ENCODE peak calls at places on chromosome 11, in ten cellular contexts. P is heart left ventricle, B is breast epithelium, Y is BJ, L is astrocyte of the cerebellum, G is colonic mucosa, A is tibial artery, H is foreskin fibroblast, C is H7, I is MM.1S. K is an unnamed sample.

GRCh38 chr11:41446566-41446965 is 12.9 kb downstream of the LRRC4C start:
- DNase-seq in P (no peak), B (no peak), Y (no peak), L (no peak), G (no peak), A (no peak), H (no peak), C (no peak), I (no peak), K (no peak)

GRCh38 chr11:118106789-118107335 is 20.1 kb upstream of the SMIM35 start:
- DNase-seq in P (no peak), B (no peak), Y (no peak), L (no peak), G (no peak), A (no peak), H (peak), C (no peak), I (no peak), K (no peak)

GRCh38 chr11:43504316-43504950 is 145.7 kb downstream of the TTC17 start:
- DNase-seq in P (no peak), B (no peak), Y (no peak), L (no peak), G (no peak), A (no peak), H (no peak), C (peak), I (peak), K (no peak)

GRCh38 chr11:80103149-80103859 is 662.5 kb upstream of the TENM4 start:
- DNase-seq in P (no peak), B (no peak), Y (peak), L (peak), G (no peak), A (no peak), H (peak), C (no peak), I (no peak), K (no peak)

GRCh38 chr11:2750601-2751522 is 51.1 kb upstream of the KCNQ1OT1 start:
- DNase-seq in P (peak), B (no peak), Y (no peak), L (no peak), G (no peak), A (peak), H (no peak), C (no peak), I (no peak), K (no peak)

GRCh38 chr11:1773131-1773510 is 9.4 kb upstream of the CTSD start:
- DNase-seq in P (no peak), B (no peak), Y (no peak), L (no peak), G (no peak), A (peak), H (no peak), C (no peak), I (no peak), K (no peak)

GRCh38 chr11:100777736-100778135 is 90.6 kb downstream of the ARHGAP42 start:
- DNase-seq in P (no peak), B (no peak), Y (no peak), L (no peak), G (peak), A (no peak), H (no peak), C (no peak), I (no peak), K (no peak)

GRCh38 chr11:124086447-124086846 is 28.8 kb upstream of the VWA5A start:
- DNase-seq in P (no peak), B (no peak), Y (no peak), L (peak), G (no peak), A (no peak), H (no peak), C (peak), I (no peak), K (no peak)

GRCh38 chr11:60906132-60906972 is at the start of gene PRPF19:
- DNase-seq in P (peak), B (peak), Y (peak), L (peak), G (peak), A (peak), H (peak), C (peak), I (peak), K (peak)

GRCh38 chr11:128171496-128171895 is 415.9 kb downstream of the ETS1 start:
- DNase-seq in P (no peak), B (no peak), Y (no peak), L (peak), G (no peak), A (no peak), H (no peak), C (no peak), I (no peak), K (no peak)

GRCh38 chr11:29171350-29171950 is 845.4 kb downstream of the KCNA4 start:
- DNase-seq in P (no peak), B (no peak), Y (no peak), L (no peak), G (no peak), A (no peak), H (no peak), C (no peak), I (no peak), K (no peak)

GRCh38 chr11:76201672-76202412 is 4.5 kb downstream of the WNT11 start:
- DNase-seq in P (no peak), B (no peak), Y (no peak), L (no peak), G (no peak), A (no peak), H (no peak), C (no peak), I (no peak), K (no peak)

GRCh38 chr11:23353611-23354010 is 493.3 kb upstream of the CCDC179 start:
- DNase-seq in P (no peak), B (no peak), Y (no peak), L (no peak), G (no peak), A (no peak), H (no peak), C (no peak), I (no peak), K (no peak)

GRCh38 chr11:32056445-32056844 is 34.4 kb upstream of the RCN1 start:
- DNase-seq in P (no peak), B (no peak), Y (no peak), L (peak), G (no peak), A (no peak), H (peak), C (no peak), I (no peak), K (no peak)

GRCh38 chr11:86693501-86693900 is 21.1 kb upstream of the ME3 start:
- DNase-seq in P (no peak), B (no peak), Y (no peak), L (no peak), G (no peak), A (no peak), H (no peak), C (no peak), I (no peak), K (no peak)

GRCh38 chr11:5007561-5007960 is 12.9 kb downstream of the OR51L1 start:
- DNase-seq in P (no peak), B (no peak), Y (no peak), L (no peak), G (no peak), A (no peak), H (no peak), C (no peak), I (no peak), K (no peak)

GRCh38 chr11:26254378-26254777 is 77.6 kb upstream of the ANO3 start:
- DNase-seq in P (no peak), B (no peak), Y (no peak), L (no peak), G (no peak), A (no peak), H (no peak), C (no peak), I (no peak), K (no peak)

GRCh38 chr11:9704037-9704436 is 40.2 kb downstream of the SWAP70 start:
- DNase-seq in P (no peak), B (no peak), Y (no peak), L (no peak), G (no peak), A (no peak), H (no peak), C (no peak), I (no peak), K (peak)

GRCh38 chr11:11155962-11156815 is 196.9 kb downstream of the CSNK2A3 start:
- DNase-seq in P (no peak), B (no peak), Y (no peak), L (no peak), G (no peak), A (no peak), H (no peak), C (peak), I (no peak), K (no peak)

GRCh38 chr11:12402691-12403120 is 25.3 kb downstream of the PARVA start:
- DNase-seq in P (no peak), B (no peak), Y (no peak), L (no peak), G (no peak), A (no peak), H (no peak), C (no peak), I (no peak), K (no peak)

GRCh38 chr11:20604295-20604803 is 4.9 kb downstream of the SLC6A5 start:
- DNase-seq in P (no peak), B (no peak), Y (no peak), L (no peak), G (no peak), A (no peak), H (no peak), C (no peak), I (no peak), K (no peak)

GRCh38 chr11:123483058-123483457 is 53.0 kb downstream of the GRAMD1B start:
- DNase-seq in P (no peak), B (no peak), Y (no peak), L (no peak), G (no peak), A (no peak), H (no peak), C (no peak), I (no peak), K (no peak)

GRCh38 chr11:106202935-106203620 is 125.6 kb downstream of the AASDHPPT start:
- DNase-seq in P (no peak), B (no peak), Y (no peak), L (no peak), G (no peak), A (no peak), H (no peak), C (no peak), I (no peak), K (no peak)

GRCh38 chr11:2931771-2932738 is 2.8 kb upstream of the PHLDA2 start:
- DNase-seq in P (peak), B (no peak), Y (no peak), L (no peak), G (peak), A (peak), H (no peak), C (peak), I (no peak), K (no peak)

GRCh38 chr11:45665206-45665932 is at the start of gene CHST1:
- DNase-seq in P (peak), B (no peak), Y (no peak), L (no peak), G (peak), A (peak), H (peak), C (peak), I (peak), K (no peak)

GRCh38 chr11:12695878-12696277 is 21.7 kb downstream of the TEAD1 start:
- DNase-seq in P (no peak), B (no peak), Y (no peak), L (no peak), G (no peak), A (no peak), H (no peak), C (no peak), I (no peak), K (no peak)

GRCh38 chr11:19511413-19512183 is 201.0 kb upstream of the NAV2 start:
- DNase-seq in P (peak), B (no peak), Y (no peak), L (peak), G (peak), A (peak), H (no peak), C (no peak), I (no peak), K (no peak)

GRCh38 chr11:34548278-34548677 is 34.7 kb upstream of the ELF5 start:
- DNase-seq in P (no peak), B (no peak), Y (no peak), L (no peak), G (no peak), A (no peak), H (no peak), C (no peak), I (no peak), K (no peak)

GRCh38 chr11:34546511-34547206 is 33.1 kb upstream of the ELF5 start:
- DNase-seq in P (no peak), B (peak), Y (no peak), L (no peak), G (no peak), A (no peak), H (no peak), C (no peak), I (peak), K (no peak)

GRCh38 chr11:34558211-34558610 is 44.6 kb upstream of the ELF5 start:
- DNase-seq in P (no peak), B (no peak), Y (no peak), L (peak), G (no peak), A (no peak), H (no peak), C (no peak), I (no peak), K (no peak)

GRCh38 chr11:34549271-34549670 is 35.7 kb upstream of the ELF5 start:
- DNase-seq in P (no peak), B (no peak), Y (no peak), L (no peak), G (no peak), A (no peak), H (no peak), C (no peak), I (no peak), K (no peak)

DNA sequence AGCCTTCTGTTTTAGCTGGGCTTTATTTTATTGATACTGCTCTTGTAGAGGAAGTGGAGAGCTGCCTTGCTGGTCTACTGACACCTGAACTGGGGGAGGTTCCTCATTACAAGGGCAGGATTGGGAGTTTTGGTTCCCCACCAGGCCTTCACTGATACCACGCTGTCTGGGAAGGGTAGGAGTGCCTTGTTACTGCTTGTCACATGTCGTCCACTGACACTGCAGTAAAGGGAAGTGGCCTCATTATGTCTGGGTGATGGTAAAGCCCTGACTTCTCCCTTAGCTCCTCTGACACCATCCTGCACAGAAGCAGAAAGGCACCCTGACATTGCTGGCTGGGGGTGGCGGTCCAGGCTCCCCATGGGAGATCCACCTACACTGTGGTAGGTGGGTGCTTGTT is 38.7 kb upstream of the ELF5 start:
- DNase-seq in P (no peak), B (no peak), Y (no peak), L (no peak), G (no peak), A (no peak), H (no peak), C (no peak), I (no peak), K (no peak)
- H3K4me3 ChIP-seq in P (no peak), B (no peak), Y (no peak), L (no peak), G (no peak), A (no peak), H (no peak), C (no peak), I (no peak), K (no peak)

DNA sequence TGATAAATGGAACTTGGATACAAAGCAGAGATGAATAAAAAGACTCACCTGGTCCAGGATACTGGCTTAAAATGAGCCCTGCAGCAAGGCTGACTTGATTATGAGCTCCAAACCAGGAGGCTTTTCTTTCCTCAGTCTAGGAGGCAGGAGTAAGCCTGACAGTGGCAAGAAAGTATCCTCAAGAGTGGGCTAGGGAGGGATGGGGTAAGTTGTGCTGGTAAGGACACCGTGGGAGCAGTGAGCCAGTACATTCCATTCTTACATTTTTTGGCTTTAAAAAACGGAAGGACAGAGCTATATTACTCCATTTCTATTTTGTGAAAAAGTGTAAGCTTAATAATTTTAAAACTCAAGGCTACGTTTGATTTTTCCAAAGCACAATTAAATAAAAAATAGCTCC is 187.1 kb upstream of the DDI1 start:
- DNase-seq in P (no peak), B (peak), Y (no peak), L (no peak), G (no peak), A (no peak), H (no peak), C (no peak), I (no peak), K (no peak)
- H3K4me3 ChIP-seq in P (no peak), B (no peak), Y (no peak), L (no peak), G (no peak), A (peak), H (no peak), C (no peak), I (no peak), K (no peak)

GRCh38 chr11:111937859-111938258 is 716 bp downstream of the DIXDC1 start:
- DNase-seq in P (no peak), B (no peak), Y (no peak), L (no peak), G (no peak), A (no peak), H (no peak), C (no peak), I (no peak), K (no peak)

GRCh38 chr11:111936045-111936400 is 1.1 kb upstream of the DIXDC1 start:
- DNase-seq in P (no peak), B (no peak), Y (no peak), L (no peak), G (no peak), A (no peak), H (no peak), C (no peak), I (peak), K (no peak)

GRCh38 chr11:111939836-111940604 is 2.9 kb downstream of the DIXDC1 start:
- DNase-seq in P (no peak), B (no peak), Y (no peak), L (peak), G (no peak), A (no peak), H (peak), C (no peak), I (no peak), K (no peak)

GRCh38 chr11:111937461-111937769 is 272 bp downstream of the DIXDC1 start:
- DNase-seq in P (no peak), B (no peak), Y (no peak), L (no peak), G (peak), A (no peak), H (no peak), C (no peak), I (no peak), K (no peak)

DNA sequence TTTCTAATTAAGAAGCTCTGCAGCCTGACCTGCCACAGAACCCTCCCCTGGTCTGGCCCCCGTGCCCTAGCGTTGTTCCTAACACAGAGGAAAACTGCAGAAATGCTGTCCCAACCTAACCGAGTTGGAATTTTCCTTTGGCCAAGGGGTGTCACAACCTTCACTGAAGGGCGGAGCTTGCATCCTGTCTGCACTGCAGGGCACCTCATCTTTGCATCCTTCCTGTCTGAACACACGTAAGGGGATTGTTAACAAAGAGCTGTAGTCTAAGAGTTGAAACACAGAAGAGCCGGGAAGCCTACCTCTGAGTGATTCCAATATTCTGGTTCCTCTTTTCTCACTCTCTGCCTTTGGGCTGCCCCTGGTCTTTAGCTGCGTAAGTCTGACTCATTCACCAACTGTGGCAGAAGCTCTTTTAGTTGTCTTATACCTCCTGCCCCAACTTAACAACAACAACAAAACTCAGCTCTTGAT is 1.6 kb downstream of the DIXDC1 start:
- DNase-seq in P (no peak), B (no peak), Y (no peak), L (no peak), G (no peak), A (no peak), H (peak), C (peak), I (peak), K (no peak)
- H3K4me3 ChIP-seq in P (peak), B (no peak), Y (no peak), L (peak), G (no peak), A (no peak), H (peak), C (no peak), I (peak), K (no peak)

GRCh38 chr11:68028802-68029475 is 1.5 kb upstream of the NDUFS8 start:
- DNase-seq in P (no peak), B (no peak), Y (no peak), L (no peak), G (no peak), A (no peak), H (peak), C (no peak), I (no peak), K (no peak)
- H3K4me3 ChIP-seq in P (no peak), B (no peak), Y (no peak), L (no peak), G (no peak), A (no peak), H (no peak), C (no peak), I (peak), K (peak)

GRCh38 chr11:126328001-126328390 is 24.1 kb downstream of the DCPS start:
- DNase-seq in P (no peak), B (no peak), Y (no peak), L (no peak), G (no peak), A (no peak), H (no peak), C (peak), I (no peak), K (no peak)

GRCh38 chr11:126331286-126331685 is 24.2 kb upstream of the ST3GAL4 start:
- DNase-seq in P (no peak), B (no peak), Y (no peak), L (no peak), G (no peak), A (no peak), H (no peak), C (no peak), I (no peak), K (no peak)

GRCh38 chr11:126328938-126329643 is 25.2 kb downstream of the DCPS start:
- DNase-seq in P (no peak), B (no peak), Y (no peak), L (no peak), G (no peak), A (no peak), H (no peak), C (no peak), I (no peak), K (no peak)

GRCh38 chr11:126328444-126328843 is 24.6 kb downstream of the DCPS start:
- DNase-seq in P (no peak), B (no peak), Y (no peak), L (no peak), G (no peak), A (no peak), H (no peak), C (peak), I (no peak), K (no peak)

GRCh38 chr11:126329644-126330200 is 25.8 kb upstream of the ST3GAL4 start:
- DNase-seq in P (no peak), B (no peak), Y (no peak), L (no peak), G (no peak), A (no peak), H (no peak), C (no peak), I (no peak), K (no peak)
- H3K4me3 ChIP-seq in P (no peak), B (no peak), Y (no peak), L (no peak), G (no peak), A (no peak), H (no peak), C (no peak), I (no peak), K (no peak)

DNA sequence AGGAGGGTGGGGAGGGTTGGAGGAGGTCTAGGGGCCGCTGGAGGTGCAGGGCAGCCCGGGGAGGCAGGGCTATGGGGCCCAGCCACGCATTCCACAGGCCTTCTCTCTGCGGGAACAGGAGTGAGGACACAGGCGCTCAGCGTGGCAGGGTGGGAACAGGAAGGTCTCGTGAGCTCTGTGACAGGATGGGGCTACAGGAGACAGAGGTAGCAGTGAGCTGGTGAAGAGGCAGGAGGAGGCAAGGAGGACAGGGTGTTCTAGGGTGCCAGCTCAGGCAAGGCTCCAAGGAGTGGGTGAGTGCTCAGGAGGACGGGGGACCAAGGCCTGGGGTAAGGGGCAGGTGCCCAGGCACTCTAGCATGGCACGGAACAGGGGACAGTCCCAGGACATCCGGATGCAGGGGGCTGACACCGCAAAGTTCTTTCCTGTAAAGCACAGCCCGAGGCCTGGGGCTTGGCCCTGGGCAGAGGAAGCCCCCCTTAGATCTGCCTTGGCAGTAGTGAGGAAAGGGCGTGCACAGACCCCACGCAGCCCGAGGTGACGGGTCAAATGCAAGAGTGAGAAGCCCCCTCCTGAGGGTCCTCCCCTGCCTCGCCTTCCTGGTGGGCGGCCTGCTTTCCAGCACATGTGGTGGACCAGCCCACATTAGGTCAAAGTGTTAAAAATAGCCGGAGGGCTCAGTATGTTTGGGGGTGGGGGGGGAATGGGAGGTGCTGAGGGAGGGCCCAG is 4.7 kb upstream of the NEAT1 start:
- DNase-seq in P (peak), B (no peak), Y (no peak), L (no peak), G (no peak), A (peak), H (no peak), C (no peak), I (no peak), K (no peak)
- H3K4me3 ChIP-seq in P (peak), B (peak), Y (no peak), L (no peak), G (peak), A (peak), H (peak), C (no peak), I (peak), K (peak)

K was measured in LNCaP clone FGC.